ENCODE peak calls at places on chromosomes 7 and 10, in six cellular contexts. Y is cardiac septum, L is AML-193, E is AG20443, H is GM13976, V is body of pancreas. D is an unnamed sample.

GRCh38 chr7:43039346-43039745 is 73.1 kb upstream of the HECW1 start:
- DNase-seq in Y (no peak), L (no peak), E (peak), H (no peak), V (no peak), D (peak)

GRCh38 chr7:127718325-127718724 is 66.3 kb downstream of the SND1 start:
- DNase-seq in Y (no peak), L (no peak), E (no peak), H (no peak), V (no peak), D (no peak)

GRCh38 chr7:111561909-111562732 is at the start of gene IMMP2L:
- DNase-seq in Y (peak), L (peak), E (peak), H (peak), V (peak), D (peak)

GRCh38 chr10:78787095-78787494 is 281.7 kb upstream of the ZMIZ1 start:
- DNase-seq in Y (no peak), L (no peak), E (no peak), H (no peak), V (no peak), D (no peak)

GRCh38 chr10:95214793-95215192 is 20.8 kb downstream of the ACSM6 start:
- DNase-seq in Y (no peak), L (no peak), E (no peak), H (no peak), V (no peak), D (no peak)

GRCh38 chr10:111078505-111079185 is 1.8 kb downstream of the ADRA2A start:
- DNase-seq in Y (no peak), L (no peak), E (peak), H (no peak), V (no peak), D (no peak)

GRCh38 chr10:35739998-35740397 is 97.9 kb upstream of the FZD8 start:
- DNase-seq in Y (no peak), L (no peak), E (peak), H (no peak), V (no peak), D (peak)

GRCh38 chr10:51983481-51983880 is 284.1 kb upstream of the CSTF2T start:
- DNase-seq in Y (no peak), L (no peak), E (no peak), H (no peak), V (no peak), D (no peak)

GRCh38 chr10:130027716-130028464 is 63.8 kb upstream of the EBF3 start:
- DNase-seq in Y (no peak), L (no peak), E (no peak), H (no peak), V (no peak), D (no peak)

GRCh38 chr7:84060760-84061261 is 133.8 kb downstream of the SEMA3A start:
- DNase-seq in Y (no peak), L (no peak), E (no peak), H (no peak), V (no peak), D (no peak)

GRCh38 chr10:30607814-30608213 is 21.7 kb downstream of the LYZL2 start:
- DNase-seq in Y (no peak), L (no peak), E (no peak), H (no peak), V (no peak), D (no peak)

GRCh38 chr7:126569402-126569801 is 683.3 kb downstream of the GRM8 start:
- DNase-seq in Y (no peak), L (no peak), E (no peak), H (no peak), V (no peak), D (no peak)

GRCh38 chr7:63113713-63114285 is 884.9 kb upstream of the ZNF722 start:
- DNase-seq in Y (no peak), L (no peak), E (no peak), H (no peak), V (no peak), D (no peak)

GRCh38 chr10:44958196-44958896 is 1.3 kb upstream of the RASSF4 start:
- DNase-seq in Y (no peak), L (peak), E (peak), H (no peak), V (peak), D (peak)

GRCh38 chr10:52043811-52044210 is 270.3 kb upstream of the DKK1 start:
- DNase-seq in Y (no peak), L (no peak), E (no peak), H (no peak), V (no peak), D (no peak)

GRCh38 chr7:32427769-32428291 is 62.4 kb downstream of the LSM5 start:
- DNase-seq in Y (no peak), L (no peak), E (peak), H (peak), V (peak), D (peak)

GRCh38 chr10:14499610-14499904 is 168.8 kb upstream of the FRMD4A start:
- DNase-seq in Y (no peak), L (no peak), E (no peak), H (no peak), V (no peak), D (no peak)

GRCh38 chr10:29734980-29735627 is 100.3 kb upstream of the SVIL start:
- DNase-seq in Y (peak), L (peak), E (peak), H (peak), V (peak), D (no peak)

GRCh38 chr7:90857595-90857994 is 261.5 kb downstream of the CDK14 start:
- DNase-seq in Y (no peak), L (no peak), E (no peak), H (no peak), V (peak), D (no peak)

GRCh38 chr7:42722726-42723125 is 189.1 kb downstream of the C7orf25 start:
- DNase-seq in Y (no peak), L (no peak), E (no peak), H (no peak), V (peak), D (no peak)

GRCh38 chr7:147824671-147825070 is 765.9 kb upstream of the C7orf33 start:
- DNase-seq in Y (no peak), L (no peak), E (no peak), H (no peak), V (no peak), D (no peak)

GRCh38 chr7:136114966-136115762 is 138.0 kb upstream of the MTPN start:
- DNase-seq in Y (no peak), L (peak), E (peak), H (peak), V (peak), D (peak)

GRCh38 chr7:101363734-101364374 is 1.2 kb downstream of the COL26A1 start:
- DNase-seq in Y (no peak), L (peak), E (peak), H (peak), V (peak), D (peak)